ENCODE peak calls at places on chromosomes 13 and 19, in nine cellular contexts. One of them, this sample, is unnamed.

GRCh38 chr19:7385062-7385461 is 36.3 kb downstream of the ARHGEF18 start:
- DNase-seq in skeletal muscle cell: no peak
- DNase-seq in lower lobe of right lung: peak; percentile 25
- DNase-seq in fibroblast of lung: no peak
- DNase-seq in fibroblast of pulmonary artery: no peak
- DNase-seq in fibroblast of the aortic adventitia: no peak
- DNase-seq in cardiac fibroblast: no peak
- DNase-seq in CD4-positive, CD25-positive, alpha-beta regulatory T cell: no peak
- DNase-seq in suprapubic skin: no peak
- DNase-seq in this sample: no peak

GRCh38 chr19:32104465-32105235 is 240.8 kb upstream of the ZNF507 start:
- DNase-seq in skeletal muscle cell: no peak
- DNase-seq in lower lobe of right lung: no peak
- DNase-seq in fibroblast of lung: peak; percentile 50
- DNase-seq in fibroblast of pulmonary artery: no peak
- DNase-seq in fibroblast of the aortic adventitia: no peak
- DNase-seq in cardiac fibroblast: no peak
- DNase-seq in CD4-positive, CD25-positive, alpha-beta regulatory T cell: no peak
- DNase-seq in suprapubic skin: no peak
- DNase-seq in this sample: no peak

GRCh38 chr19:11617207-11618062 is 20.2 kb downstream of the ZNF627 start:
- DNase-seq in skeletal muscle cell: no peak
- DNase-seq in lower lobe of right lung: no peak
- DNase-seq in fibroblast of lung: peak; percentile 8
- DNase-seq in fibroblast of pulmonary artery: no peak
- DNase-seq in fibroblast of the aortic adventitia: no peak
- DNase-seq in cardiac fibroblast: peak; percentile 8
- DNase-seq in CD4-positive, CD25-positive, alpha-beta regulatory T cell: no peak
- DNase-seq in suprapubic skin: no peak
- DNase-seq in this sample: no peak

GRCh38 chr19:45577111-45577905 is 7.3 kb downstream of the OPA3 start:
- DNase-seq in skeletal muscle cell: peak; percentile 74
- DNase-seq in lower lobe of right lung: no peak
- DNase-seq in fibroblast of lung: peak; percentile 96
- DNase-seq in fibroblast of pulmonary artery: peak; percentile 87
- DNase-seq in fibroblast of the aortic adventitia: peak; percentile 89
- DNase-seq in cardiac fibroblast: peak; percentile 97
- DNase-seq in CD4-positive, CD25-positive, alpha-beta regulatory T cell: no peak
- DNase-seq in suprapubic skin: no peak
- DNase-seq in this sample: peak; percentile 40

GRCh38 chr19:51735759-51736449 is 12.1 kb upstream of the HAS1 start:
- DNase-seq in skeletal muscle cell: peak; percentile 93
- DNase-seq in lower lobe of right lung: peak; percentile 87
- DNase-seq in fibroblast of lung: peak; percentile 81
- DNase-seq in fibroblast of pulmonary artery: peak; percentile 84
- DNase-seq in fibroblast of the aortic adventitia: peak; percentile 68
- DNase-seq in cardiac fibroblast: peak; percentile 99
- DNase-seq in CD4-positive, CD25-positive, alpha-beta regulatory T cell: no peak
- DNase-seq in suprapubic skin: peak; percentile 71
- DNase-seq in this sample: no peak

GRCh38 chr19:49196527-49197240 is 39.1 kb downstream of the TRPM4 start:
- DNase-seq in skeletal muscle cell: no peak
- DNase-seq in lower lobe of right lung: peak; percentile 39
- DNase-seq in fibroblast of lung: peak; percentile 14
- DNase-seq in fibroblast of pulmonary artery: no peak
- DNase-seq in fibroblast of the aortic adventitia: no peak
- DNase-seq in cardiac fibroblast: no peak
- DNase-seq in CD4-positive, CD25-positive, alpha-beta regulatory T cell: no peak
- DNase-seq in suprapubic skin: no peak
- DNase-seq in this sample: peak; percentile 48

GRCh38 chr13:21526707-21527454 is 67.8 kb upstream of the ZDHHC20 start:
- DNase-seq in skeletal muscle cell: no peak
- DNase-seq in lower lobe of right lung: no peak
- DNase-seq in fibroblast of lung: no peak
- DNase-seq in fibroblast of pulmonary artery: no peak
- DNase-seq in fibroblast of the aortic adventitia: no peak
- DNase-seq in cardiac fibroblast: no peak
- DNase-seq in CD4-positive, CD25-positive, alpha-beta regulatory T cell: no peak
- DNase-seq in suprapubic skin: no peak
- DNase-seq in this sample: no peak

GRCh38 chr19:32570081-32570785 is 10.8 kb upstream of the PDCD5 start:
- DNase-seq in skeletal muscle cell: peak; percentile 18
- DNase-seq in lower lobe of right lung: no peak
- DNase-seq in fibroblast of lung: peak; percentile 25
- DNase-seq in fibroblast of pulmonary artery: peak; percentile 72
- DNase-seq in fibroblast of the aortic adventitia: peak; percentile 66
- DNase-seq in cardiac fibroblast: peak; percentile 72
- DNase-seq in CD4-positive, CD25-positive, alpha-beta regulatory T cell: peak; percentile 59
- DNase-seq in suprapubic skin: no peak
- DNase-seq in this sample: peak; percentile 31

GRCh38 chr19:28289294-28290063 is 923.5 kb downstream of the UQCRFS1 start:
- DNase-seq in skeletal muscle cell: no peak
- DNase-seq in lower lobe of right lung: no peak
- DNase-seq in fibroblast of lung: peak; percentile 77
- DNase-seq in fibroblast of pulmonary artery: peak; percentile 44
- DNase-seq in fibroblast of the aortic adventitia: peak; percentile 30
- DNase-seq in cardiac fibroblast: peak; percentile 46
- DNase-seq in CD4-positive, CD25-positive, alpha-beta regulatory T cell: no peak
- DNase-seq in suprapubic skin: no peak
- DNase-seq in this sample: no peak

GRCh38 chr13:50731400-50731799 is 112.1 kb downstream of the DLEU7 start:
- DNase-seq in skeletal muscle cell: no peak
- DNase-seq in lower lobe of right lung: no peak
- DNase-seq in fibroblast of lung: peak; percentile 86
- DNase-seq in fibroblast of pulmonary artery: peak; percentile 90
- DNase-seq in fibroblast of the aortic adventitia: peak; percentile 93
- DNase-seq in cardiac fibroblast: peak; percentile 88
- DNase-seq in CD4-positive, CD25-positive, alpha-beta regulatory T cell: peak; percentile 63
- DNase-seq in suprapubic skin: no peak
- DNase-seq in this sample: peak; percentile 22

GRCh38 chr13:45833242-45833641 is 18.3 kb downstream of the SIAH3 start:
- DNase-seq in skeletal muscle cell: no peak
- DNase-seq in lower lobe of right lung: no peak
- DNase-seq in fibroblast of lung: no peak
- DNase-seq in fibroblast of pulmonary artery: no peak
- DNase-seq in fibroblast of the aortic adventitia: peak; percentile 22
- DNase-seq in cardiac fibroblast: no peak
- DNase-seq in CD4-positive, CD25-positive, alpha-beta regulatory T cell: no peak
- DNase-seq in suprapubic skin: no peak
- DNase-seq in this sample: no peak

GRCh38 chr19:43731854-43732253 is 16.0 kb downstream of the IRGC start:
- DNase-seq in skeletal muscle cell: peak; percentile 15
- DNase-seq in lower lobe of right lung: no peak
- DNase-seq in fibroblast of lung: no peak
- DNase-seq in fibroblast of pulmonary artery: no peak
- DNase-seq in fibroblast of the aortic adventitia: no peak
- DNase-seq in cardiac fibroblast: no peak
- DNase-seq in CD4-positive, CD25-positive, alpha-beta regulatory T cell: no peak
- DNase-seq in suprapubic skin: no peak
- DNase-seq in this sample: no peak

GRCh38 chr19:18109363-18109730 is 11.8 kb downstream of the MAST3 start:
- DNase-seq in skeletal muscle cell: no peak
- DNase-seq in lower lobe of right lung: no peak
- DNase-seq in fibroblast of lung: no peak
- DNase-seq in fibroblast of pulmonary artery: no peak
- DNase-seq in fibroblast of the aortic adventitia: no peak
- DNase-seq in cardiac fibroblast: no peak
- DNase-seq in CD4-positive, CD25-positive, alpha-beta regulatory T cell: no peak
- DNase-seq in suprapubic skin: no peak
- DNase-seq in this sample: no peak

GRCh38 chr13:48656621-48657020 is 2.9 kb downstream of the CYSLTR2 start:
- DNase-seq in skeletal muscle cell: no peak
- DNase-seq in lower lobe of right lung: no peak
- DNase-seq in fibroblast of lung: no peak
- DNase-seq in fibroblast of pulmonary artery: peak; percentile 58
- DNase-seq in fibroblast of the aortic adventitia: peak; percentile 21
- DNase-seq in cardiac fibroblast: no peak
- DNase-seq in CD4-positive, CD25-positive, alpha-beta regulatory T cell: no peak
- DNase-seq in suprapubic skin: no peak
- DNase-seq in this sample: no peak

GRCh38 chr13:100306444-100306999 is 217.6 kb downstream of the PCCA start:
- DNase-seq in skeletal muscle cell: no peak
- DNase-seq in lower lobe of right lung: no peak
- DNase-seq in fibroblast of lung: no peak
- DNase-seq in fibroblast of pulmonary artery: no peak
- DNase-seq in fibroblast of the aortic adventitia: no peak
- DNase-seq in cardiac fibroblast: no peak
- DNase-seq in CD4-positive, CD25-positive, alpha-beta regulatory T cell: no peak
- DNase-seq in suprapubic skin: no peak
- DNase-seq in this sample: no peak
- H3K4me3 ChIP-seq in skeletal muscle cell: no peak overlapping the region
- H3K4me3 ChIP-seq in lower lobe of right lung: no peak overlapping the region
- H3K4me3 ChIP-seq in fibroblast of lung: no peak overlapping the region
- H3K4me3 ChIP-seq in fibroblast of pulmonary artery: no peak overlapping the region
- H3K4me3 ChIP-seq in fibroblast of the aortic adventitia: no peak overlapping the region
- H3K4me3 ChIP-seq in cardiac fibroblast: no peak overlapping the region
- H3K4me3 ChIP-seq in CD4-positive, CD25-positive, alpha-beta regulatory T cell: no peak overlapping the region
- H3K4me3 ChIP-seq in suprapubic skin: no peak overlapping the region
- H3K4me3 ChIP-seq in this sample: no peak overlapping the region

GRCh38 chr13:99436686-99437416 is 64.4 kb upstream of the TM9SF2 start:
- DNase-seq in skeletal muscle cell: peak; percentile 59
- DNase-seq in lower lobe of right lung: peak; percentile 93
- DNase-seq in fibroblast of lung: peak; percentile 76
- DNase-seq in fibroblast of pulmonary artery: peak; percentile 91
- DNase-seq in fibroblast of the aortic adventitia: peak; percentile 83
- DNase-seq in cardiac fibroblast: peak; percentile 91
- DNase-seq in CD4-positive, CD25-positive, alpha-beta regulatory T cell: peak; percentile 93
- DNase-seq in suprapubic skin: peak; percentile 93
- DNase-seq in this sample: peak; percentile 85
- H3K4me3 ChIP-seq in skeletal muscle cell: no peak overlapping the region
- H3K4me3 ChIP-seq in lower lobe of right lung: no peak overlapping the region
- H3K4me3 ChIP-seq in fibroblast of lung: no peak overlapping the region
- H3K4me3 ChIP-seq in fibroblast of pulmonary artery: no peak overlapping the region
- H3K4me3 ChIP-seq in fibroblast of the aortic adventitia: peak overlapping the region; percentile 26
- H3K4me3 ChIP-seq in cardiac fibroblast: no peak overlapping the region
- H3K4me3 ChIP-seq in CD4-positive, CD25-positive, alpha-beta regulatory T cell: peak overlapping the region; percentile 65
- H3K4me3 ChIP-seq in suprapubic skin: no peak overlapping the region
- H3K4me3 ChIP-seq in this sample: no peak overlapping the region

GRCh38 chr19:37114001-37114400 is 35.8 kb downstream of the ZNF420 start:
- DNase-seq in skeletal muscle cell: no peak
- DNase-seq in lower lobe of right lung: no peak
- DNase-seq in fibroblast of lung: no peak
- DNase-seq in fibroblast of pulmonary artery: no peak
- DNase-seq in fibroblast of the aortic adventitia: no peak
- DNase-seq in cardiac fibroblast: no peak
- DNase-seq in CD4-positive, CD25-positive, alpha-beta regulatory T cell: no peak
- DNase-seq in suprapubic skin: no peak
- DNase-seq in this sample: no peak
- H3K4me3 ChIP-seq in skeletal muscle cell: no peak overlapping the region
- H3K4me3 ChIP-seq in lower lobe of right lung: no peak overlapping the region
- H3K4me3 ChIP-seq in fibroblast of lung: no peak overlapping the region
- H3K4me3 ChIP-seq in fibroblast of pulmonary artery: no peak overlapping the region
- H3K4me3 ChIP-seq in fibroblast of the aortic adventitia: no peak overlapping the region
- H3K4me3 ChIP-seq in cardiac fibroblast: no peak overlapping the region
- H3K4me3 ChIP-seq in CD4-positive, CD25-positive, alpha-beta regulatory T cell: no peak overlapping the region
- H3K4me3 ChIP-seq in suprapubic skin: no peak overlapping the region
- H3K4me3 ChIP-seq in this sample: no peak overlapping the region

GRCh38 chr13:33194820-33195692 is 90.5 kb downstream of the STARD13 start:
- DNase-seq in skeletal muscle cell: peak; percentile 96
- DNase-seq in lower lobe of right lung: no peak
- DNase-seq in fibroblast of lung: peak; percentile 94
- DNase-seq in fibroblast of pulmonary artery: peak; percentile 96
- DNase-seq in fibroblast of the aortic adventitia: peak; percentile 65
- DNase-seq in cardiac fibroblast: peak; percentile 99
- DNase-seq in CD4-positive, CD25-positive, alpha-beta regulatory T cell: no peak
- DNase-seq in suprapubic skin: no peak
- DNase-seq in this sample: no peak
- H3K4me3 ChIP-seq in skeletal muscle cell: no peak overlapping the region
- H3K4me3 ChIP-seq in lower lobe of right lung: no peak overlapping the region
- H3K4me3 ChIP-seq in fibroblast of lung: no peak overlapping the region
- H3K4me3 ChIP-seq in fibroblast of pulmonary artery: peak overlapping the region; percentile 2
- H3K4me3 ChIP-seq in fibroblast of the aortic adventitia: no peak overlapping the region
- H3K4me3 ChIP-seq in cardiac fibroblast: peak overlapping the region; percentile 12
- H3K4me3 ChIP-seq in CD4-positive, CD25-positive, alpha-beta regulatory T cell: no peak overlapping the region
- H3K4me3 ChIP-seq in suprapubic skin: no peak overlapping the region
- H3K4me3 ChIP-seq in this sample: no peak overlapping the region